ENCODE peak calls at places on chromosomes 2 and 18, in four cellular contexts. C, B, E and W are unnamed samples.

GRCh38 chr2:105179469-105180372 is 61.8 kb upstream of the GPR45 start:
- DNase-seq in C (peak; percentile 59), B (peak; percentile 16), E (peak; percentile 51), W (peak; percentile 51)

GRCh38 chr18:58581265-58581664 is 47.6 kb downstream of the ALPK2 start:
- DNase-seq in C (no peak), B (peak; percentile 36), E (no peak), W (no peak)

GRCh38 chr2:221255862-221256261 is 316.2 kb downstream of the EPHA4 start:
- DNase-seq in C (no peak), B (peak; percentile 53), E (no peak), W (no peak)

GRCh38 chr2:231182500-231182899 is 15.9 kb upstream of the ARMC9 start:
- DNase-seq in C (peak; percentile 23), B (no peak), E (no peak), W (peak; percentile 31)

GRCh38 chr18:78754311-78755043 is 225.1 kb upstream of the SALL3 start:
- DNase-seq in C (no peak), B (no peak), E (no peak), W (no peak)

GRCh38 chr2:70684846-70685622 is 83.0 kb downstream of the ADD2 start:
- DNase-seq in C (no peak), B (no peak), E (no peak), W (no peak)

GRCh38 chr18:75880913-75881504 is 453.5 kb upstream of the SMIM21 start:
- DNase-seq in C (no peak), B (no peak), E (no peak), W (no peak)

GRCh38 chr2:43412121-43412753 is 183.6 kb downstream of the THADA start:
- DNase-seq in C (no peak), B (no peak), E (no peak), W (no peak)

GRCh38 chr2:171883275-171883893 is 10.7 kb downstream of the SLC25A12 start:
- DNase-seq in C (no peak), B (no peak), E (no peak), W (no peak)

GRCh38 chr18:53796042-53796729 is 428.3 kb downstream of the MBD2 start:
- DNase-seq in C (no peak), B (no peak), E (peak; percentile 1), W (no peak)
- TF ChIP-seq ELF4 in C (no peak), B (no peak), E (no peak), W (no peak)

DNA sequence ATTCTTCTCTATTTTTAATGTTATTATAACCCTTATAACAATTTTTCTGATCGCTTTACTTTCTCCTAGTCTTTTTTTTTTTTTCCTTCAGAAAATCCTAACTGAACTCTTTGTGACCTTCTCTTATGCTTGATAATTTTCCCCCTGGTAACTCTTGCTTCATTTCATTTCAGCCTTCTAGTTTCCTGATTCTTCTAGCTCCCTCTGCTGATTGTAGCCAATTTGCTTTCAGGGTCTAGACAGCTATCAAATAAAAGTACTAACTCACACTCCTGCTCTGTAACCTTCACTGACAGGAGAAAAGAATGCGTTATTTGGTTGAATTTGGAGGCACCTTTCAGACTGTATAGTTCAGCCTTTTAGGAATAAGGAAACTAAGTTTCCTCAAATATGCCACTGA is 99.5 kb downstream of the RBM43 start:
- DNase-seq in C (no peak), B (no peak), E (no peak), W (no peak)
- TF ChIP-seq SP1 in C (no peak), B (no peak), E (no peak), W (no peak)

GRCh38 chr18:25019946-25020345 is 332.0 kb downstream of the ZNF521 start:
- DNase-seq in C (no peak), B (no peak), E (no peak), W (no peak)
- TF ChIP-seq ELF4 in C (no peak), B (no peak), E (no peak), W (no peak)

DNA sequence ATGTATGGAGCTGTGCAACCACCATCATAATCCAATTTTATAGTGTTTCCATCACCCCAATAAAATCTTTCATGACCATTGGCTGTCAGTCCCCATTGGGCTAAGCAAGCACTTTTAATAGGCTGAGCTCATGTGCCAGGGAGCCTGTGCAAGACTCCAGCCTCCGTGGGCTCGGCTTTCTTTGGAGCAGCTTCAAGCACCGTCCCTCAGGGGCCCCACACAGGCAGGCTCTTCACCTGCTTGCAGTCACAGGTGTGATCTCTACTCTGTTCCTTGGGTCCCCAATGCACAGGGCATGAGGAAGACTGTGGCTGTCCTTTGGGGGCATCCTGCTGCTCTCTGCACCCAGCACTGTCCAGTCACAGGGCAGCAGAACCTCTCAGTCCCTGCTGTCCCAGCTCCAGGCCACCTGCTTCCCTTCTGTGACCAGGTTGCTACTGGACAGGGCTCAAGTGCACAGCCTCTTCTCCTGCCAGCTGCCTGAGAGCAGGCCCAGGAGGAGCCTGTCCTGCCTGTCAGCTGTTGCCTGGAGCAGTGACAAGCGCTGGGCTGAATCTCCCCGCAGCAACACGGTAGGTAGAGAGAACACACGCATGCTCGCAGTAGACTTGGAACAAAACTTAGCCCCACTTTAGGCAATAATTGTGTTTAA is 40.7 kb upstream of the TMEM131 start:
- DNase-seq in C (no peak), B (no peak), E (no peak), W (no peak)
- TF ChIP-seq SP1 in C (no peak), B (no peak), E (no peak), W (no peak)

DNA sequence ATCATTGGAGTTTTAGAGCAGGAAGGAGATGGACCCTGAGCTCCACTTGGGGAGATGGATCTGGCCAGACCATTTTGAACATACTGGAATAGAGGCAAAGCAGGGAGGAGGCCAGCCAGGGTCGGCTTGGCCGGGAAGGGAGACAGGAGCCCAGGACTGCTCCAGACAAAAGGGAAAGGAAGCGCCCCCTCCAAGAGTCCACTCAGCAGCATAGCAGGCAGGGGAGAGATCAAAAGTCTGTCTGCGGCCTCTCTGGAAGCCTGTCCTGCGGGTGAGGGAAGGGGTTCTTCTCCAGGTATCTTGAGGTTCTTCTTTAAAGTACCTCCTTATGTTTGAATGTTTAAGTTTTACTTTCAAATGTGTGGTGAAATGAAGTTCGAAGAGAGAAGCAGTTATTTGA is 126.1 kb downstream of the GBX2 start:
- DNase-seq in C (no peak), B (no peak), E (no peak), W (no peak)
- TF ChIP-seq ELF4 in C (no peak), B (no peak), E (no peak), W (no peak)

GRCh38 chr2:26432856-26433255 is 31.1 kb downstream of the DRC1 start:
- DNase-seq in C (no peak), B (no peak), E (no peak), W (no peak)
- TF ChIP-seq SP1 in C (no peak), B (no peak), E (no peak), W (no peak)

GRCh38 chr2:2704380-2705093 is 373.5 kb upstream of the MYT1L start:
- DNase-seq in C (no peak), B (no peak), E (no peak), W (no peak)
- TF ChIP-seq ELF4 in C (no peak), B (no peak), E (no peak), W (no peak)

GRCh38 chr2:218829868-218830451 is 1.6 kb downstream of the PRKAG3 start:
- DNase-seq in C (no peak), B (no peak), E (no peak), W (no peak)
- TF ChIP-seq SP1 in C (no peak), B (no peak), E (no peak), W (no peak)

DNA sequence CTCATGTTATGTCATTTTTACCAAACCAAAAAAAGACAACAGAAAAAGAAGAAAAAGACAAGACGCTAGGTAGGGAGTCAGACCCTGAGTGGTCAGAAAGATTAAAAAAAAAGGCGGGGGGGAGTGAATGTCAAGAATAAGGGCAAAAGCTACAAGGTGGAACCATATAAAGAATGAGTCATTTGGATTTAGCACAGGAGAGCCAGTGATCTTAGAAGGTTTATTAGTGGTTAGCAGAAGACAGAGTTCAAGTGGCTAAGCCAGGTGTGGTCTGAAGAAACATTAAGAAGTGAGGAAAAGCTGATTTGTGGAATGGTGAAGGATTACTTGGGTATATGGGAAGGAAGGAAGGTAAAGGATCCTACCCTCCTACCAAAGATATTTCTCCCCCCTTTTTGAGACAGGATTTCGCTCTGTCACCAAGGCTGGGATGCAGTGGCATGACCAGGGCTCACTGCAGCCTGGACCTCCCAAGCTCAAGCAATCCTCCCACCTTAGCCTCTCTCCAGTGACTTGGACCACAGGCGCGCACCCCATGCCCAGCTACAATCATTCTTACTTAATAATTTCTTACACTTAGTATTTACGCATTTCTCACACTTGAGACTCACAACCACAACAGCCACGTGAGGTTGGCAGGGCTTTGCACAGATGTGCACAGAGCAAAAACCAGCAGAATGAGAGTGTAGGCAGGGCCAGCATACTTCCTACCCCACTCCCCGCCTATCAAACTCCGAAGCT is 2.6 kb downstream of the DSC2 start:
- DNase-seq in C (no peak), B (no peak), E (no peak), W (no peak)
- TF ChIP-seq ELF4 in C (no peak), B (no peak), E (no peak), W (no peak)